ENCODE peak calls at places on chromosomes 16 and 17, in four cellular contexts. One of them, this sample, is unnamed.

GRCh38 chr16:59604331-59604730 is 870.2 kb upstream of the GOT2 start:
- DNase-seq in H1: no peak
- DNase-seq in H9: no peak
- DNase-seq in IMR-90: peak
- DNase-seq in this sample: no peak

GRCh38 chr16:81758376-81758775 is 20.7 kb upstream of the PLCG2 start:
- DNase-seq in IMR-90: peak
- DNase-seq in H1: no peak
- DNase-seq in H9: no peak
- DNase-seq in this sample: no peak

GRCh38 chr17:59827721-59828477 is 64.8 kb downstream of the TUBD1 start:
- DNase-seq in IMR-90: no peak
- DNase-seq in H1: no peak
- DNase-seq in H9: no peak
- DNase-seq in this sample: no peak

GRCh38 chr16:55552621-55553020 is 13.9 kb upstream of the CAPNS2 start:
- DNase-seq in IMR-90: peak
- DNase-seq in H9: no peak
- DNase-seq in H1: no peak
- DNase-seq in this sample: no peak

GRCh38 chr17:14330492-14330920 is 29.6 kb downstream of the HS3ST3B1 start:
- DNase-seq in IMR-90: no peak
- DNase-seq in H1: no peak
- DNase-seq in H9: peak
- DNase-seq in this sample: peak

GRCh38 chr17:2909164-2909852 is 113.1 kb downstream of the RAP1GAP2 start:
- DNase-seq in H1: no peak
- DNase-seq in IMR-90: no peak
- DNase-seq in H9: no peak
- DNase-seq in this sample: no peak

GRCh38 chr17:63681530-63681929 is 18.4 kb downstream of the LIMD2 start:
- DNase-seq in H9: no peak
- DNase-seq in IMR-90: no peak
- DNase-seq in H1: no peak
- DNase-seq in this sample: no peak

GRCh38 chr17:49494937-49495841 is at the start of gene NGFR:
- DNase-seq in H1: no peak
- DNase-seq in IMR-90: peak
- DNase-seq in H9: peak
- DNase-seq in this sample: peak

GRCh38 chr17:74859439-74860228 is at the start of gene GRIN2C:
- DNase-seq in IMR-90: no peak
- DNase-seq in H1: no peak
- DNase-seq in H9: no peak
- DNase-seq in this sample: no peak

GRCh38 chr17:58338907-58339774 is 10.5 kb upstream of the TSPOAP1 start:
- DNase-seq in H1: no peak
- DNase-seq in H9: peak
- DNase-seq in IMR-90: peak
- DNase-seq in this sample: peak

GRCh38 chr17:22303865-22304264 is 611.5 kb downstream of the KCNJ18 start:
- DNase-seq in H9: no peak
- DNase-seq in IMR-90: no peak
- DNase-seq in H1: no peak
- DNase-seq in this sample: no peak

GRCh38 chr17:61398721-61399130 is 917 bp upstream of the TBX2 start:
- DNase-seq in IMR-90: peak
- DNase-seq in H9: no peak
- DNase-seq in H1: no peak
- DNase-seq in this sample: no peak
- H4K5ac ChIP-seq in IMR-90: peak
- H4K5ac ChIP-seq in H9: no peak
- H4K5ac ChIP-seq in H1: no peak
- H4K5ac ChIP-seq in this sample: no peak

GRCh38 chr17:79048826-79049755 is 25.1 kb downstream of the C1QTNF1 start:
- DNase-seq in H9: no peak
- DNase-seq in H1: no peak
- DNase-seq in IMR-90: no peak
- DNase-seq in this sample: no peak
- H2BK5ac ChIP-seq in H9: no peak
- H2BK5ac ChIP-seq in H1: no peak
- H2BK5ac ChIP-seq in IMR-90: no peak
- H2BK5ac ChIP-seq in this sample: no peak

DNA sequence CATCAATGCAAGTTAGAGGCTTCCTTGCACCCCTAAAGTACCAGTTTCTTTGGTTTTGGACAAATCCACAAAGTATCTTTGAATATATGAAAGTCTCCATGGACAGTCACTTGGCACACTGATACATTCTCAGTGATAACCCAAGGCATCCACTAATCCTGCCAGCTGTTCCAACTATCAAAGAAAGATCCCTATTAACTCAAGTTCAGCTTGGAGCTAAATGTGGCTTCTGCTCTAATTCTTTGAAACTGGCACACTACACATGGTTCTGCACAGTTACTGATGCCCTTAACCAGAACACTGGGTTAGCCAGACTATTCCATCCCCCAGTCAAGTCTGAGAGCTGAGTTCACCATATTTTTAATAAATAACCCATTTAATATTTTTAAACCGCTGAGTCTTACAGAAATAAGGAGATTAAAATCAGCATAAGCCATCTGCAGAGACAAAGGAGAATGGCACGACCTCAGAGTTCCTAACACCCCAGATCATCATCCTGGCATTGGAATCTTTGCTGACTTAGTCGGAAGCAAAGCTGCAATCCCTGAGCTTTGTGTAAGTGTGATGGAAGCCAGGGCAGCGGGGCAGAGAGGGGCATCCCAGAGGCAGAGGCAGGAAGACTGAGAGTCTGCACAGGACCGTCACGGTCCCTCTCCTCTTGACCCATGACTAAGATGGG is 6.3 kb downstream of the CACNG1 start:
- DNase-seq in IMR-90: no peak
- DNase-seq in H1: no peak
- DNase-seq in H9: no peak
- DNase-seq in this sample: no peak
- H4K5ac ChIP-seq in IMR-90: no peak
- H4K5ac ChIP-seq in H1: no peak
- H4K5ac ChIP-seq in H9: no peak
- H4K5ac ChIP-seq in this sample: no peak

GRCh38 chr17:11986179-11986938 is 10.9 kb downstream of the ZNF18 start:
- DNase-seq in IMR-90: no peak
- DNase-seq in H9: no peak
- DNase-seq in H1: no peak
- DNase-seq in this sample: peak

GRCh38 chr17:11990363-11990983 is 6.8 kb downstream of the ZNF18 start:
- DNase-seq in H1: no peak
- DNase-seq in H9: no peak
- DNase-seq in IMR-90: no peak
- DNase-seq in this sample: no peak

GRCh38 chr17:11981862-11982261 is 15.4 kb downstream of the ZNF18 start:
- DNase-seq in IMR-90: no peak
- DNase-seq in H9: no peak
- DNase-seq in H1: no peak
- DNase-seq in this sample: peak

GRCh38 chr17:11991461-11991860 is 5.8 kb downstream of the ZNF18 start:
- DNase-seq in H1: no peak
- DNase-seq in H9: peak
- DNase-seq in IMR-90: no peak
- DNase-seq in this sample: peak

DNA sequence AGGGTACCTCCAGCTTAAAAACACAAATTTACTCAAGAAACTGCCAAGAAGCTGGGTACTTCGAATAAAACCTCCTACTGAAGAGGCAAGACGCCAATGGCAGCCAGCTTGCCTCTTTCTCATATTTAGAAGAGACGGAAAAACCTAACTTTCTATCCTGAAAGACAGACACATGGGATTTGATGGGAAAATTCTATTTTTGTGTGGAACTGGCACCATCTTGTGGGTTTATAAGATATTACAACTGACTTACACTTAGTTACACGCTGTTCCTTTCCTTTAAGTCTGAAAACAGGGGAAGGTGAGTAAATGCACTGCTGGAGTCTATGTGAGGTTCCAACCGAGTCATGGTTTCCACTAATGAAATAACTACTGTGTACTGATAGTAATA is 10.3 kb downstream of the ZNF18 start:
- DNase-seq in IMR-90: peak
- DNase-seq in H1: no peak
- DNase-seq in H9: no peak
- DNase-seq in this sample: peak
- H2BK5ac ChIP-seq in IMR-90: no peak
- H2BK5ac ChIP-seq in H1: no peak
- H2BK5ac ChIP-seq in H9: no peak
- H2BK5ac ChIP-seq in this sample: no peak

GRCh38 chr17:80754846-80755245 is 210.2 kb downstream of the RPTOR start:
- DNase-seq in H1: no peak
- DNase-seq in H9: no peak
- DNase-seq in IMR-90: no peak
- DNase-seq in this sample: no peak
- H4K5ac ChIP-seq in H1: no peak
- H4K5ac ChIP-seq in H9: no peak
- H4K5ac ChIP-seq in IMR-90: no peak
- H4K5ac ChIP-seq in this sample: no peak